ENCODE peak calls at places on chromosome 5, in eight cellular contexts. B, X, M, U, Z, S, R and V are unnamed samples.

GRCh38 chr5:78671609-78672008 is 23.0 kb upstream of the LHFPL2 start:
- DNase-seq in B (no peak), X (no peak), M (no peak), U (no peak), Z (no peak), S (peak), R (no peak), V (no peak)

GRCh38 chr5:56142620-56143431 is 90.3 kb downstream of the ANKRD55 start:
- DNase-seq in B (peak), X (no peak), M (no peak), U (peak), Z (no peak), S (peak), R (no peak), V (peak)

GRCh38 chr5:126987271-126987899 is 43.0 kb downstream of the MARCHF3 start:
- DNase-seq in B (no peak), X (no peak), M (no peak), U (no peak), Z (no peak), S (no peak), R (no peak), V (no peak)

GRCh38 chr5:117461403-117461802 is 886.8 kb upstream of the SEMA6A start:
- DNase-seq in B (no peak), X (no peak), M (no peak), U (no peak), Z (no peak), S (no peak), R (no peak), V (no peak)

GRCh38 chr5:159061834-159062530 is 37.7 kb downstream of the EBF1 start:
- DNase-seq in B (no peak), X (peak), M (no peak), U (no peak), Z (no peak), S (no peak), R (no peak), V (no peak)

GRCh38 chr5:79464695-79465332 is 49.1 kb downstream of the HOMER1 start:
- DNase-seq in B (peak), X (no peak), M (peak), U (no peak), Z (no peak), S (no peak), R (peak), V (no peak)

GRCh38 chr5:36243653-36244052 is 1.9 kb upstream of the NADK2 start:
- DNase-seq in B (no peak), X (no peak), M (no peak), U (no peak), Z (no peak), S (no peak), R (no peak), V (no peak)

GRCh38 chr5:57986746-57987145 is 473.1 kb downstream of the PLK2 start:
- DNase-seq in B (peak), X (peak), M (no peak), U (no peak), Z (no peak), S (peak), R (no peak), V (no peak)

GRCh38 chr5:11797132-11797531 is 107.1 kb downstream of the CTNND2 start:
- DNase-seq in B (no peak), X (peak), M (no peak), U (no peak), Z (no peak), S (peak), R (no peak), V (no peak)

GRCh38 chr5:102826629-102827028 is 71.5 kb downstream of the PAM start:
- DNase-seq in B (no peak), X (no peak), M (no peak), U (no peak), Z (no peak), S (no peak), R (no peak), V (no peak)

GRCh38 chr5:41010572-41010971 is 60.6 kb downstream of the MROH2B start:
- DNase-seq in B (no peak), X (no peak), M (no peak), U (no peak), Z (no peak), S (no peak), R (no peak), V (no peak)

GRCh38 chr5:80128129-80128528 is 93.0 kb downstream of the THBS4 start:
- DNase-seq in B (no peak), X (no peak), M (no peak), U (no peak), Z (no peak), S (no peak), R (no peak), V (no peak)

GRCh38 chr5:112174959-112175594 is 244.0 kb downstream of the EPB41L4A start:
- DNase-seq in B (peak), X (no peak), M (peak), U (no peak), Z (peak), S (peak), R (peak), V (no peak)

GRCh38 chr5:120544043-120544442 is 79.9 kb downstream of the PRR16 start:
- DNase-seq in B (no peak), X (no peak), M (no peak), U (no peak), Z (no peak), S (no peak), R (no peak), V (no peak)

GRCh38 chr5:138282918-138283742 is 8.7 kb upstream of the GFRA3 start:
- DNase-seq in B (peak), X (peak), M (peak), U (peak), Z (no peak), S (peak), R (peak), V (no peak)

GRCh38 chr5:6427689-6428088 is 21.0 kb upstream of the UBE2QL1 start:
- DNase-seq in B (peak), X (no peak), M (no peak), U (no peak), Z (no peak), S (no peak), R (no peak), V (no peak)

GRCh38 chr5:94849821-94850736 is 231.6 kb downstream of the SLF1 start:
- DNase-seq in B (peak), X (peak), M (peak), U (no peak), Z (no peak), S (peak), R (peak), V (no peak)

GRCh38 chr5:103800728-103801127 is 238.1 kb upstream of the NUDT12 start:
- DNase-seq in B (peak), X (no peak), M (no peak), U (no peak), Z (no peak), S (no peak), R (no peak), V (no peak)

GRCh38 chr5:80043187-80043586 is 8.0 kb downstream of the THBS4 start:
- DNase-seq in B (no peak), X (no peak), M (no peak), U (no peak), Z (no peak), S (no peak), R (no peak), V (no peak)

GRCh38 chr5:133373121-133373870 is 239.0 kb downstream of the FSTL4 start:
- DNase-seq in B (peak), X (no peak), M (peak), U (no peak), Z (no peak), S (no peak), R (no peak), V (no peak)

GRCh38 chr5:2135833-2136232 is 253.1 kb upstream of the IRX4 start:
- DNase-seq in B (no peak), X (no peak), M (no peak), U (no peak), Z (no peak), S (no peak), R (no peak), V (no peak)

GRCh38 chr5:56700711-56701110 is 114.6 kb upstream of the MAP3K1 start:
- DNase-seq in B (no peak), X (no peak), M (no peak), U (no peak), Z (no peak), S (no peak), R (peak), V (no peak)

GRCh38 chr5:82225525-82226172 is 52.5 kb downstream of the RPS23 start:
- DNase-seq in B (peak), X (peak), M (peak), U (peak), Z (no peak), S (peak), R (peak), V (no peak)

GRCh38 chr5:43648499-43649124 is 45.6 kb downstream of the NNT start:
- DNase-seq in B (no peak), X (no peak), M (no peak), U (no peak), Z (no peak), S (no peak), R (no peak), V (no peak)

GRCh38 chr5:54993318-54993717 is 7.9 kb upstream of the ESM1 start:
- DNase-seq in B (no peak), X (no peak), M (no peak), U (no peak), Z (no peak), S (no peak), R (no peak), V (no peak)

GRCh38 chr5:160119905-160120266 is 636 bp upstream of the PWWP2A start:
- DNase-seq in B (no peak), X (no peak), M (no peak), U (no peak), Z (no peak), S (no peak), R (no peak), V (no peak)
- H3K4me3 ChIP-seq in B (no peak), X (peak), M (no peak), U (peak), Z (peak), S (no peak), R (peak), V (no peak)

GRCh38 chr5:66796306-66797292 is 200.4 kb downstream of the MAST4 start:
- DNase-seq in B (no peak), X (no peak), M (peak), U (no peak), Z (no peak), S (no peak), R (no peak), V (no peak)
- TF ChIP-seq CTCF in B (peak), X (no peak), M (no peak), U (no peak), Z (no peak), S (peak), R (no peak), V (no peak)

GRCh38 chr5:34655354-34655991 is 655 bp upstream of the RAI14 start:
- DNase-seq in B (peak), X (peak), M (peak), U (peak), Z (no peak), S (peak), R (no peak), V (peak)
- H3K4me3 ChIP-seq in B (peak), X (peak), M (peak), U (peak), Z (peak), S (peak), R (no peak), V (peak)

DNA sequence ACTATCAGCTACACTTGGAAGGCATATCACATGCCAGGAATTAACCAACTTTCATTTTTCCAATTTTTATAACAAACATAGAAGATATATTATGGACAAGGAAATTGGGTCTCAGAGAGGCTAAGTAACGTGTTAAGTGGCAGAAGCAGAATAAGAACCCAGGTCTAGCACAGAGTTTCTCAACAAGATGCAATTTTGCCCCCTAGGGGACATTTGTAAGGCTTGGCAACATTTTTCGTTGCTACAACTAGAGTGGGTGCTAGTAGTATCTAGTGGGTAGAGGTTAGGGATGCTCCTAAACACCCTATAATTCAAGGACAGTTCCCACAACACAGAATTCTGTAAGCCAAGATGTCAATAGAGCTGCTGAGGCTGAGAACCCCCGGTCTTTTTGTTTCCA is 180.6 kb downstream of the SNCAIP start:
- DNase-seq in B (no peak), X (no peak), M (no peak), U (no peak), Z (no peak), S (no peak), R (peak), V (no peak)
- TF ChIP-seq CTCF in B (peak), X (no peak), M (peak), U (no peak), Z (no peak), S (no peak), R (peak), V (no peak)

GRCh38 chr5:88681402-88681801 is 201.6 kb downstream of the MEF2C start:
- DNase-seq in B (no peak), X (no peak), M (no peak), U (no peak), Z (no peak), S (no peak), R (no peak), V (no peak)
- H3K4me3 ChIP-seq in B (no peak), X (peak), M (no peak), U (no peak), Z (no peak), S (no peak), R (no peak), V (no peak)

GRCh38 chr5:139638736-139639618 is 9.2 kb upstream of the CXXC5 start:
- DNase-seq in B (no peak), X (no peak), M (no peak), U (peak), Z (no peak), S (no peak), R (peak), V (peak)

GRCh38 chr5:139638090-139638735 is 9.9 kb upstream of the CXXC5 start:
- DNase-seq in B (no peak), X (peak), M (no peak), U (peak), Z (peak), S (peak), R (peak), V (peak)

GRCh38 chr5:139636207-139636792 is 11.8 kb upstream of the CXXC5 start:
- DNase-seq in B (peak), X (no peak), M (no peak), U (peak), Z (no peak), S (peak), R (peak), V (no peak)

GRCh38 chr5:139636975-139637408 is 11.2 kb upstream of the CXXC5 start:
- DNase-seq in B (peak), X (no peak), M (no peak), U (no peak), Z (no peak), S (no peak), R (no peak), V (no peak)

DNA sequence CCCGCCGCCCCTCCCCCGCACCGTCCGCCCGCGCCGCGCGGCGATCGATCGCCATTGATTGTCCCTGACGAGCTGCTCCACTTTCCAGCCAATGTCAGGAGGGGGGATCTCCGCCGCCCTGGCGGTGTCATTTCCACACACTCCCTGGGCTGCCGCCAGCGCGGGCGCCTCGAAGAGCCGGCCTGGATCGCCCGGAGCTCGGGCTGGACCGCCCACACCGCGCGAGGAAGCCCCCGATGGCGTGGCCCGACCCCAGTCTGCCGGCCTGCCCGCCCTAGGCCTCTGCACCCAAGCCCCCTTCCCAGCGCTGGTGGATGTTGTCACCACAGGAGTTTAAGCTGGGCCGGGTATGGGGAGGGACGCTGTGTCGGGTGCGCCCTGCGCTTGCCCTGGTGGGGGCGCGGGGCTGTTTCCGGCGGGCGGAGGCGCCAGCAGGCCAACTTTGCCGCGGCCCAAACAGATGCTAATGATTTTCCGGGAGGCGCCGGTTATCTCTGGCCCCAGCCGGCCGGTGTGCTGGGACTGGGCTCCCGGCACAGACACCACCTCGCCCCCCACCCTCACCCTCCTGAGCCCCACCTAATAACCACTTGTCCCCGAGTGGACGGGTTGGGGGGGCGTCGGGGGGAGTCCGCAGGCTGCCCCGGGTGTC is 10.6 kb upstream of the CXXC5 start:
- DNase-seq in B (peak), X (peak), M (no peak), U (peak), Z (peak), S (peak), R (peak), V (peak)
- TF ChIP-seq CTCF in B (no peak), X (peak), M (no peak), U (peak), Z (peak), S (no peak), R (peak), V (no peak)

DNA sequence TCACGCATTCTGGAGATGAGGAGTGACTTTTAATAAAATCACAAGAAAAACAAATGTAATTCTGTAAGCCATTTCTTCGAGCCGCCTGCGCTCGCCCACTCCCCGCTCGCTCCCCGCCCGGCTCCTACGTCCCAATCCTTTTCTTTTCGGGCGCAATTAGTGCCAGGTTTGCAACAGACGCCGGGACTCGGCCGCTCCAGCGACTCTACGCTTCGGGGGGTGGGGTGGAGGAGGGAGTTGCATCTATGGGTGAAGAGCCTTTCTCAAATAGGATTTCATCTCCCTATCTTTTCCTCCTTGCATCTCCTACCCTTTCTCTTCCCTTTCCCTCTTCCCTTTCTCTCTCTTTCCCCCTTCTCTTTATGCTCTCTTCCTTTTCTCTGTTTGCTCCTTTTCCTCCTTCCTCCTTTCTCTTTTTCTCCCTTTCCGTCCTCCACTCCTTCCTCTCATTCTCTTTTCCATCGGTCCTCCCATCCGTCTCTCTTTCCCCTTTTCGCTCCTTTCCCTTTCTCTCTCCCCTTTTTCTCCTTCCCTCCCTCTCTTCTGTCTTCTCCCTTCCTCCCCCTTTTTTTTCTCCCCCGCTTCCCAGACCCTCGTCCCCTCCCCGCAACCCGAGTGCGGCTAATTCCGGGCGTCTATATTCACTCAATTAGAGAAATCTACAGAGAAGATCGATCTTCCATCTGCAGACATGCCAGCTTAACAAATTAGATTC is 6.1 kb upstream of the OTP start:
- DNase-seq in B (no peak), X (no peak), M (no peak), U (no peak), Z (no peak), S (no peak), R (no peak), V (no peak)
- H3K4me3 ChIP-seq in B (no peak), X (peak), M (peak), U (peak), Z (peak), S (no peak), R (no peak), V (no peak)

GRCh38 chr5:109451161-109451560 is 41.4 kb upstream of the PJA2 start:
- DNase-seq in B (no peak), X (peak), M (no peak), U (peak), Z (no peak), S (peak), R (no peak), V (no peak)

GRCh38 chr5:109455598-109456096 is 45.9 kb upstream of the PJA2 start:
- DNase-seq in B (peak), X (no peak), M (peak), U (no peak), Z (peak), S (peak), R (no peak), V (no peak)

GRCh38 chr5:109454726-109455505 is 45.1 kb upstream of the PJA2 start:
- DNase-seq in B (peak), X (no peak), M (no peak), U (no peak), Z (no peak), S (no peak), R (no peak), V (no peak)

GRCh38 chr5:109452661-109453060 is 42.9 kb upstream of the PJA2 start:
- DNase-seq in B (no peak), X (no peak), M (no peak), U (no peak), Z (no peak), S (no peak), R (no peak), V (no peak)

DNA sequence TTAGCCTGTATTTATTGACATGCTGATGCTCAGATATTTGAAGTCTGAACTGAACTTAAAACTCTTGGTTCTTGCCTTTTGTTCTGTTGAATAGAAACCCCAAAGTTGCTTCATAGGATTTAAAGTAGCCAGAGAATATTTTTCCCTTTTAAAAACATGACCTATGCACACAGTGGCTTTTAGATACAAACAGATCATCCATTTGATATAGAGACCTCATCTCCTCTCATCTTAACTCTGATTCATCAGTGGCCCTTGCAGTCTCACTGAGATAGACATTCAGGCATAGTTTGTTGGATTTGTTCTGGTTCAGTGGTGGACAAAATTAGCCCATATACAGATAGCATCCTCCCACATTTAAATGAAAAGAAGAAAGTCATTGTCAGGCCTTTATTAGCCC is 43.5 kb upstream of the PJA2 start:
- DNase-seq in B (no peak), X (no peak), M (no peak), U (no peak), Z (no peak), S (no peak), R (no peak), V (no peak)
- TF ChIP-seq CTCF in B (no peak), X (no peak), M (no peak), U (no peak), Z (no peak), S (no peak), R (no peak), V (no peak)

GRCh38 chr5:96875805-96876291 is 452 bp upstream of the ERAP2 start:
- DNase-seq in B (peak), X (no peak), M (peak), U (no peak), Z (no peak), S (no peak), R (peak), V (no peak)
- H3K4me3 ChIP-seq in B (peak), X (peak), M (peak), U (peak), Z (peak), S (peak), R (peak), V (peak)